ENCODE peak calls at places on chromosomes 3 and 15, in seven cellular contexts. N is heart right ventricle; A is SK-N-SH; Z is CD4-positive, CD25-positive, alpha-beta regulatory T cell; F is fibroblast of lung; Q is ascending aorta; W is Peyer's patch. P is an unnamed sample.
A peak's percentile ranks its signal among the peaks of the same experiment; 100 is the strongest.

GRCh38 chr3:64489361-64490044 is 198.3 kb downstream of the ADAMTS9 start:
- DNase-seq in Q (no peak), A (no peak), N (peak; percentile 10), Z (no peak), W (no peak), F (no peak), P (no peak)

GRCh38 chr3:157816296-157816695 is 289.9 kb downstream of the SHOX2 start:
- DNase-seq in F (no peak), A (no peak), Q (no peak), Z (no peak), N (no peak), W (no peak), P (no peak)

GRCh38 chr15:25793354-25794050 is 69.6 kb downstream of the ATP10A start:
- DNase-seq in Q (no peak), F (no peak), N (no peak), Z (no peak), W (peak; percentile 31), A (no peak), P (no peak)

GRCh38 chr3:45313743-45314403 is 74.5 kb upstream of the LARS2 start:
- DNase-seq in A (no peak), N (no peak), Q (no peak), Z (no peak), W (no peak), F (no peak), P (no peak)

GRCh38 chr15:62066663-62067447 is at the start of gene C2CD4A:
- DNase-seq in A (no peak), N (peak; percentile 54), F (peak; percentile 41), W (peak; percentile 58), Z (peak; percentile 60), Q (peak; percentile 78), P (no peak)

GRCh38 chr15:49045691-49046112 is 544 bp downstream of the SECISBP2L start:
- DNase-seq in F (peak; percentile 40), Z (peak; percentile 48), W (peak; percentile 59), A (no peak), N (peak; percentile 21), Q (no peak), P (peak; percentile 32)

GRCh38 chr3:78317774-78318173 is 1277.9 kb downstream of the ROBO2 start:
- DNase-seq in F (no peak), N (no peak), Z (no peak), A (no peak), W (no peak), Q (no peak), P (no peak)

GRCh38 chr15:44157679-44158078 is 37.4 kb downstream of the FRMD5 start:
- DNase-seq in Z (no peak), F (peak; percentile 88), W (no peak), N (no peak), Q (no peak), A (no peak), P (no peak)

GRCh38 chr15:58477228-58477627 is 45.4 kb downstream of the LIPC start:
- DNase-seq in Z (peak; percentile 67), N (no peak), A (no peak), W (no peak), Q (no peak), F (no peak), P (no peak)

GRCh38 chr3:69819283-69819682 is 80.0 kb downstream of the MITF start:
- DNase-seq in W (no peak), F (no peak), A (no peak), Q (no peak), Z (no peak), N (peak; percentile 50), P (peak; percentile 14)

GRCh38 chr3:24253336-24253735 is 241.3 kb downstream of the THRB start:
- DNase-seq in F (no peak), W (no peak), A (no peak), Q (no peak), N (no peak), Z (no peak), P (no peak)

GRCh38 chr15:85386261-85386660 is 5.9 kb downstream of the AKAP13 start:
- DNase-seq in N (no peak), W (no peak), F (no peak), A (no peak), Q (no peak), Z (no peak), P (no peak)

GRCh38 chr15:46354443-46354842 is 719.6 kb downstream of the SQOR start:
- DNase-seq in Q (no peak), N (no peak), Z (no peak), A (no peak), W (no peak), F (no peak), P (no peak)

GRCh38 chr3:72574144-72574543 is 274.1 kb downstream of the SHQ1 start:
- DNase-seq in W (no peak), A (no peak), Q (no peak), Z (no peak), N (no peak), F (no peak), P (no peak)

GRCh38 chr15:101028772-101029438 is 109.7 kb downstream of the LRRK1 start:
- DNase-seq in W (peak; percentile 4), Q (peak; percentile 34), F (no peak), Z (no peak), N (peak; percentile 2), A (no peak), P (no peak)

GRCh38 chr15:49984436-49984835 is 134.6 kb downstream of the ATP8B4 start:
- DNase-seq in Q (no peak), F (no peak), A (no peak), Z (no peak), N (no peak), W (no peak), P (no peak)

GRCh38 chr15:70098461-70099166 is 897 bp upstream of the TLE3 start:
- DNase-seq in F (peak; percentile 33), Q (peak; percentile 79), N (no peak), A (peak; percentile 57), W (peak; percentile 53), Z (peak; percentile 53), P (no peak)

GRCh38 chr15:38514601-38515000 is 50.0 kb downstream of the RASGRP1 start:
- DNase-seq in Z (no peak), W (no peak), N (no peak), Q (no peak), F (no peak), A (peak; percentile 50), P (no peak)

GRCh38 chr15:41930221-41930866 is 36.5 kb upstream of the SPTBN5 start:
- DNase-seq in Q (peak; percentile 88), W (no peak), Z (no peak), A (peak; percentile 27), N (no peak), F (peak; percentile 97), P (no peak)

GRCh38 chr15:73937313-73937695 is 11.0 kb downstream of the LOXL1 start:
- DNase-seq in A (no peak), Q (no peak), N (no peak), F (no peak), W (no peak), Z (no peak), P (no peak)

GRCh38 chr15:73936181-73936580 is 9.9 kb downstream of the LOXL1 start:
- DNase-seq in Q (peak; percentile 80), W (no peak), A (peak; percentile 70), N (no peak), Z (no peak), F (peak; percentile 76), P (no peak)

GRCh38 chr15:73936588-73937312 is 10.5 kb downstream of the LOXL1 start:
- DNase-seq in Z (no peak), A (no peak), Q (no peak), F (no peak), W (no peak), N (no peak), P (no peak)

GRCh38 chr15:73939138-73939537 is 12.9 kb downstream of the LOXL1 start:
- DNase-seq in W (no peak), A (no peak), F (no peak), Z (no peak), N (no peak), Q (peak; percentile 66), P (no peak)

GRCh38 chr15:73937726-73938125 is 11.5 kb downstream of the LOXL1 start:
- DNase-seq in N (no peak), A (no peak), W (no peak), Z (no peak), Q (no peak), F (no peak), P (no peak)
- H3K4me1 ChIP-seq in N (peaks cover 71% of the 10 kb centered on the region), A (peaks cover 69% of the 10 kb centered on the region), W (peaks cover 25% of the 10 kb centered on the region), Z (peaks cover 45% of the 10 kb centered on the region), Q (peaks cover 75% of the 10 kb centered on the region), F (peaks cover 22% of the 10 kb centered on the region), P (peaks cover 6% of the 10 kb centered on the region)

DNA sequence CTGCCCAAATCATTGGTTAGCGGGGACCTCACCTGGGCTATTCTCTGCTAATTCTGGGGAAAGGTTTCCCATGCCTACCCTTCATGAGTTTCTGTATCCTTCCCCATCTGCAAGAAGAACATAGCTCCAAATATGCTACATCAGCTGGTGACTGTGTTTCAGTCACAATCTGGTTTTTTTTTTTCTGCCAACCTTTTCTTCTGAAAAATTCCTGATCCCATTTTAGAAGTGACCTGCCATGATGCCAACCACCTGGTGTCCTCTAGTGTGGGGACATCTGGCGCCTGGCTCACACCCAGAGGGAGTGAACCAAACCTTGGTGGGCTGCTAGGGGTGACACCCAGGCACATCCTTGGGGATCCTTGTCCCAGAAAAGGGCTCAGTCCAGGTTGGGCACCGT is 76.1 kb downstream of the CHRD start:
- DNase-seq in N (no peak), W (no peak), F (no peak), A (no peak), Z (no peak), Q (no peak), P (no peak)
- H3K4me1 ChIP-seq in N (no peaks in the 10 kb centered on the region), W (no peaks in the 10 kb centered on the region), F (no peaks in the 10 kb centered on the region), A (no peaks in the 10 kb centered on the region), Z (no peaks in the 10 kb centered on the region), Q (no peaks in the 10 kb centered on the region), P (no peaks in the 10 kb centered on the region)

GRCh38 chr3:155744626-155745324 is at the start of gene PLCH1:
- DNase-seq in Q (peak; percentile 78), F (peak; percentile 48), N (peak; percentile 56), A (peak; percentile 86), W (peak; percentile 38), Z (peak; percentile 41), P (peak; percentile 49)
- H3K4me1 ChIP-seq in Q (peaks cover 7% of the 10 kb centered on the region), F (peaks cover 2% of the 10 kb centered on the region), N (peaks cover 32% of the 10 kb centered on the region), A (peaks cover 6% of the 10 kb centered on the region), W (no peaks in the 10 kb centered on the region), Z (peaks cover 22% of the 10 kb centered on the region), P (peaks cover 21% of the 10 kb centered on the region)

GRCh38 chr3:173938159-173938558 is 540.6 kb downstream of the NLGN1 start:
- DNase-seq in F (peak; percentile 71), Q (no peak), N (no peak), W (no peak), A (no peak), Z (no peak), P (no peak)
- H3K4me1 ChIP-seq in F (no peaks in the 10 kb centered on the region), Q (no peaks in the 10 kb centered on the region), N (no peaks in the 10 kb centered on the region), W (no peaks in the 10 kb centered on the region), A (no peaks in the 10 kb centered on the region), Z (no peaks in the 10 kb centered on the region), P (no peaks in the 10 kb centered on the region)

DNA sequence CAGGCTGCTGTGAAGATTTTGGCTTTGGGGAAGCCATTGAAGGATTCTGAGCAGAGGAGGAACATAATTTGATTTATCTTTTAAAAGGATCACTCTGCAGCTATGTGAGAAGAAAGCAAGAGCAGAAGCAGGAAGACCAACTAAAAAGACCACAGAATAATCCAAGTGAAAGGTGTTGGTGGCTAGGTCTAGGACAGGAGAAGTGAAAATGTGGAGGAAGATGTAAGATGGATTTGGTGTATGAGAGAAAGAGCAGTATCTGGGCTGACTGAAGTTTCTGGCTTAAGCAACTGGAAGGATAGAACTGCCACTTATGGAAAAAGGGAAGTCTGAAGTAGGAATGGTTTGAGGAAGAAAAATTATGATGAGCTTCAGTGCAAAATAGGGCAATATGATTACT is 62.0 kb downstream of the SFMBT1 start:
- DNase-seq in Z (no peak), N (no peak), F (no peak), A (no peak), Q (no peak), W (no peak), P (no peak)
- H3K4me1 ChIP-seq in Z (peaks cover 19% of the 10 kb centered on the region), N (no peaks in the 10 kb centered on the region), F (no peaks in the 10 kb centered on the region), A (no peaks in the 10 kb centered on the region), Q (peaks cover 3% of the 10 kb centered on the region), W (no peaks in the 10 kb centered on the region), P (peaks cover 9% of the 10 kb centered on the region)

P was measured in tibial nerve.